ENCODE peak calls at places on chromosomes 11 and 22, in five cellular contexts. R, N, L, B and G are unnamed samples.

GRCh38 chr22:26579331-26579886 is 10.5 kb downstream of the TPST2 start:
- DNase-seq in L (peak; percentile 15), B (no peak), N (no peak), R (peak; percentile 51), G (no peak)

GRCh38 chr22:29071261-29072045 is 1.4 kb upstream of the KREMEN1 start:
- DNase-seq in B (peak; percentile 82), N (no peak), R (no peak), L (no peak), G (no peak)

GRCh38 chr11:20360650-20361049 is 2.9 kb upstream of the HTATIP2 start:
- DNase-seq in B (peak; percentile 51), R (no peak), L (no peak), N (no peak), G (no peak)

GRCh38 chr22:40797427-40797826 is 21.7 kb downstream of the SLC25A17 start:
- DNase-seq in B (no peak), L (no peak), N (no peak), R (no peak), G (no peak)

GRCh38 chr11:68819362-68819761 is 22.4 kb downstream of the CPT1A start:
- DNase-seq in L (no peak), R (no peak), B (no peak), N (no peak), G (no peak)

GRCh38 chr11:86370171-86370570 is 4.5 kb upstream of the CCDC81 start:
- DNase-seq in B (no peak), N (no peak), L (no peak), R (no peak), G (no peak)

GRCh38 chr11:110971110-110971509 is 258.9 kb upstream of the ARHGAP20 start:
- DNase-seq in B (no peak), N (no peak), L (no peak), R (no peak), G (no peak)

GRCh38 chr22:37442537-37442936 is 15.3 kb upstream of the ELFN2 start:
- DNase-seq in N (no peak), L (no peak), B (no peak), R (no peak), G (no peak)

GRCh38 chr22:25780673-25781072 is 38.7 kb downstream of the MYO18B start:
- DNase-seq in N (peak; percentile 29), L (no peak), B (no peak), R (no peak), G (no peak)

GRCh38 chr11:122393209-122393850 is 262.2 kb upstream of the UBASH3B start:
- DNase-seq in B (no peak), L (no peak), N (no peak), R (no peak), G (no peak)

DNA sequence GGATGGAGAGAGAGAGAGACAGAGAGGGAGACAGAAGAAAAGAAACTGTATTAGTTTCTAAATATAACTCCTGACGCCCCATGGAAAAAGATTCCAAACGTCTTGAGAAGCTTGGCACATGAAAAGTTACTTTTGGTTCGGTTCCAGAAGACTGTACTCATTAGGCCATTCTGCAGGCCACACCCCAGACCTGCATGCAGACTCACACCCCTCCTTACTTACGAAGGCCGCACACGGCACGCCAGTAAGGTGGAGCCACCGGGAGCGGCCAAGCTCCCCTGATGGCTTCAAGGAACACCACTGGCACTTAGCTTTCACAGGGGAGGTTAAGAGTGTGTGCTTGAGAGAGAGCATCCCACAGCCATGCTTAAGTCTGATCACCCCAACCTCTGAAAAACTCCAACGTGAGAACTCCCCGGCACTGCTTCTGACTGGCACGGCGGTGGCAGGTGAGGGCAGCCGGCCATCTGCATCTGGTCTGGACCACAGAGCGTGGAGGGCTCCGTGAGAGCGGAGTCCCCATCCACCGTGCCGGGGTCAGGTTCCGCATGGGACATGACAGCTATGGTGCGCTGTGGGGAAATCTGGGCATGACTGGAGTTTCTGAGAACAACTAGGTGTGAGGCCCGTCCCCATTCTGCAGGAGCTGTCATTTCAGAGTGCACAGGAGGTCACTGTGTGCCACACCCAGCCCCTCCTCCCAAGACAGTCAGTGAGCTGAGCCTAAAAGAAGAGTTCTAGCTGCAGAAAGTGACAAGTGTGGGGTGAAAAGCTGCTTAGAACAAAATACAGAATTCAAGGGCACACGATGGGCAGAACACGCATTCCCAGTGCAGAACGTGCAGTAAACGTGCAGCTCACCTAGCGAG is 62.4 kb downstream of the MYH9 start:
- DNase-seq in L (peak; percentile 71), N (no peak), R (no peak), B (peak; percentile 90), G (peak; percentile 74)
- H3K27ac ChIP-seq in L (peak overlapping the region; percentile 84), N (no peak overlapping the region), R (no peak overlapping the region), B (peak overlapping the region; percentile 99), G (peak overlapping the region; percentile 86)

GRCh38 chr11:70674605-70675004 is 276.3 kb downstream of the CTTN start:
- DNase-seq in L (no peak), N (no peak), B (no peak), R (no peak), G (no peak)
- H3K9me3 ChIP-seq in L (no peaks in the 10 kb centered on the region), N (no peaks in the 10 kb centered on the region), B (peaks cover 1% of the 10 kb centered on the region), R (no peaks in the 10 kb centered on the region), G (no peaks in the 10 kb centered on the region)

GRCh38 chr22:50244420-50245213 is at the start of gene TUBGCP6:
- DNase-seq in B (peak; percentile 99), L (peak; percentile 95), R (peak; percentile 91), N (peak; percentile 89), G (peak; percentile 98)

GRCh38 chr22:50245214-50246072 is 620 bp upstream of the TUBGCP6 start:
- DNase-seq in L (no peak), R (no peak), N (no peak), B (no peak), G (peak; percentile 61)

GRCh38 chr22:50242406-50242949 is 2.3 kb downstream of the TUBGCP6 start:
- DNase-seq in L (no peak), R (no peak), B (no peak), N (no peak), G (no peak)

GRCh38 chr22:50246242-50247175 is 1.7 kb upstream of the TUBGCP6 start:
- DNase-seq in B (no peak), N (no peak), R (no peak), L (no peak), G (no peak)

DNA sequence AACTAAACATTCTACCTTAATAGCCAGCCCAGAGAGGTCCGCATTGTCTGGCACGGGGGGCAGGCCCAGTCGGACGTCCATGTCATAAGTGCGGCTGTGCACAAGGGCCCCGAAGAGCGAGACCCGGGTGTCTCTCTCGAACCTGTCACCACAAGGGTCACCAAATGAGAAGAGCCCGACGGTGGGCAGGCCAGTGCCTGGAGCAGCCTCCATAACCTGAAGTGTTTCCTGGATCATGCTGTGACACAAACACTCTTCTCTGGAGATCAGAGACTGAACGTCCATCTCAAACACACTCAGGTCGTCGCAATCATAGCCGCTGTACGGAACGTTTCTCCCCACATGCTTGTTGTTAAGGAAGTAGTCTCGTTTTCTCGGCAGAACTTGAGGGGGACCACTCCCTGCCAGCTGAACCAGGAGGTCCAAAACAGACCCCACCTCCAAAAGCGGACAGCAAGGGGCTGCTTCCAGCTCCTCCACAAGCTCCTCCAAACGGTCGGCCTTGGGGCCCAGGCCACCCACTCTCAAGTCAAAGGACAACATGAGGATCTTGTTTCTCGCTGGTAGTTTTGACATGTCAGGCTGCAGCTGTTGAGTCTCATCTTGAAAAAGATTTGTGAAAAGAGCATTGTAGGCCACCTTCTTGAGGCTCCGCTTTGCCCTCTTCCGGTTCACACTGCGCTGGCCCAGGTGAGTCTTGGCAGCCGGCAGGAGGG is 961 bp downstream of the TUBGCP6 start:
- DNase-seq in B (no peak), R (peak; percentile 37), L (no peak), N (no peak), G (no peak)
- H3K27ac ChIP-seq in B (no peak overlapping the region), R (peak overlapping the region; percentile 98), L (peak overlapping the region; percentile 85), N (peak overlapping the region; percentile 87), G (peak overlapping the region; percentile 95)

GRCh38 chr11:3357994-3358676 is 20.8 kb downstream of the ZNF195 start:
- DNase-seq in B (no peak), N (no peak), L (no peak), R (no peak), G (no peak)

GRCh38 chr11:3359092-3359824 is 19.7 kb downstream of the ZNF195 start:
- DNase-seq in B (no peak), R (no peak), N (no peak), L (no peak), G (no peak)

GRCh38 chr11:3356858-3357257 is 22.1 kb downstream of the ZNF195 start:
- DNase-seq in N (no peak), B (no peak), L (no peak), R (no peak), G (no peak)

GRCh38 chr11:3353066-3353465 is 25.9 kb downstream of the ZNF195 start:
- DNase-seq in L (no peak), N (no peak), B (no peak), R (no peak), G (no peak)

GRCh38 chr11:3357302-3357701 is 21.6 kb downstream of the ZNF195 start:
- DNase-seq in R (no peak), N (no peak), L (no peak), B (no peak), G (no peak)
- H3K9me3 ChIP-seq in R (peaks cover 97% of the 10 kb centered on the region), N (peaks cover 49% of the 10 kb centered on the region), L (peaks cover 50% of the 10 kb centered on the region), B (peaks cover 14% of the 10 kb centered on the region), G (peaks cover 73% of the 10 kb centered on the region)

DNA sequence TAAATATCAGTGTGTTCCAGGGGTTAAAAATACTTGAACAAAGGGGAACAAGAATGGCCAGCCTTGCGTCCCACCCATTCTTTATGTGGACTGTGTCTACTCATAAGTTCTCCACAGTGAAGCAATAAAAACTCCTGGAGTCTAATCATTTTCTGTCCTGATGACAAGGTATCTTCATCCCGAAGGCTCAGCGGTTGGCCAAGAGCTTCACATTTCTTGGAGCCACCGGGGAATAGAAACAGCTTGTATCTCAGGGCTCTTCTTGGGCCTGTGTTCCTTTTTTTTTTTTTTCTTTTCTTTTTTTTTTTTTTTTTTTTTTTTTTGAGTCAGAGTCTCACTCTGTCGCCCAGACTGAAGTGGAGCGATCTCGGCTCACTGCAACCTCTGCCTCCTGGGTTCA is 36.8 kb upstream of the ADORA2A start:
- DNase-seq in R (no peak), N (no peak), B (no peak), L (no peak), G (peak; percentile 70)
- H3K27ac ChIP-seq in R (no peak overlapping the region), N (no peak overlapping the region), B (no peak overlapping the region), L (peak overlapping the region; percentile 78), G (peak overlapping the region; percentile 59)

GRCh38 chr22:48800036-48800885 is 1027.4 kb downstream of the BRD1 start:
- DNase-seq in B (peak; percentile 67), N (no peak), R (no peak), L (no peak), G (no peak)
- H3K9me3 ChIP-seq in B (no peaks in the 10 kb centered on the region), N (no peaks in the 10 kb centered on the region), R (no peaks in the 10 kb centered on the region), L (no peaks in the 10 kb centered on the region), G (no peaks in the 10 kb centered on the region)

DNA sequence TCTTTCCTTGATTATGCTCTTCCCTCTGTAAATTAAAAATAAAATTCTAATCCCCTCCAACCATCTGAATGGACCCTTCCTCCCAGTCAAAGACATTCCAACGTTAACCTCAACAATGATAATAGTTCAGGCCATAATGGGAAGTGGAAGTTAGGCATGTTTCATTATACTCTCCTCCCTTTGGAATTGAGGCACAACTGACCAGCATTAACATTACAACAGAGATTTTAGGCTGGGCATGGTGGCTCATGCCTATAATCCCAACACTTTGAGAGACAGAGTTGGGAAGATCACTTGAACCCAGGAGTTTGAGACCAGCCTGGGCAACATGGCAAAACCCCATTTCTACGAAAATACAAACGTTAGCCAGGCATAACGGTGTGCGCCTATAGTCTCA is 2.4 kb upstream of the CTSF start:
- DNase-seq in B (no peak), L (no peak), R (no peak), N (no peak), G (no peak)
- H3K27ac ChIP-seq in B (no peak overlapping the region), L (no peak overlapping the region), R (no peak overlapping the region), N (peak overlapping the region; percentile 74), G (no peak overlapping the region)

DNA sequence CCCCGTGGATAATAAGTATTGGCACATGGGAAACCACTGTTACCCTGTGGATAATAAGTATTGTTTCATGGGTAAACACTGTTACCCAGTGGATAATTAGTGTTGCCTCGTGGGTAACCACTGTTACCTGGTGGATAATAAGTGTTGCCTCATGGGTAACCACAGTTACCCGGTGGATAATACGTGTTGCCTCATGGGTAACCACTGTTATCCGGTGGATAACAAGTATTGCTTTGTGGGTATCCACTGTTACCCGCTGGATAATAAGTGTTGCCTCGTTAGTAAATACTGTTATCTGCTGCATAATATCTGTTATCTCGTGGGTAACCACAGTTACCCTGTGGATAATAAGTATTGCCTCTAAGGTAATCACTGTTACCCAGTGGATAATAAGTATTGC is 25.5 kb upstream of the NXPE4 start:
- DNase-seq in N (no peak), R (no peak), L (no peak), B (no peak), G (no peak)
- H3K9me3 ChIP-seq in N (peaks cover 57% of the 10 kb centered on the region), R (no peaks in the 10 kb centered on the region), L (no peaks in the 10 kb centered on the region), B (peaks cover 2% of the 10 kb centered on the region), G (peaks cover 7% of the 10 kb centered on the region)